ENCODE peak calls at places on chromosomes 7 and 10, in six cellular contexts. One of them, this sample, is unnamed.

GRCh38 chr7:44103941-44104879 is at the start of gene AEBP1:
- DNase-seq in GM12865: no peak
- DNase-seq in endothelial cell: peak
- DNase-seq in mesothelial cell of epicardium: no peak
- DNase-seq in cardiac muscle cell: peak
- DNase-seq in WTC11: peak
- DNase-seq in this sample: no peak

GRCh38 chr10:89301231-89301630 is 615 bp upstream of the IFIT2 start:
- DNase-seq in GM12865: peak
- DNase-seq in endothelial cell: no peak
- DNase-seq in mesothelial cell of epicardium: no peak
- DNase-seq in cardiac muscle cell: peak
- DNase-seq in WTC11: no peak
- DNase-seq in this sample: no peak

GRCh38 chr7:25122373-25122772 is 2.7 kb downstream of the CYCS start:
- DNase-seq in WTC11: no peak
- DNase-seq in cardiac muscle cell: no peak
- DNase-seq in endothelial cell: no peak
- DNase-seq in mesothelial cell of epicardium: no peak
- DNase-seq in GM12865: no peak
- DNase-seq in this sample: no peak

GRCh38 chr10:5996696-5997095 is 19.4 kb upstream of the IL15RA start:
- DNase-seq in GM12865: no peak
- DNase-seq in cardiac muscle cell: no peak
- DNase-seq in endothelial cell: no peak
- DNase-seq in mesothelial cell of epicardium: no peak
- DNase-seq in WTC11: no peak
- DNase-seq in this sample: no peak

GRCh38 chr7:155813791-155814568 is 1.7 kb upstream of the SHH start:
- DNase-seq in WTC11: no peak
- DNase-seq in cardiac muscle cell: no peak
- DNase-seq in endothelial cell: no peak
- DNase-seq in GM12865: no peak
- DNase-seq in mesothelial cell of epicardium: no peak
- DNase-seq in this sample: no peak

GRCh38 chr7:104652434-104652833 is 324.0 kb downstream of the LHFPL3 start:
- DNase-seq in WTC11: no peak
- DNase-seq in GM12865: no peak
- DNase-seq in endothelial cell: no peak
- DNase-seq in mesothelial cell of epicardium: no peak
- DNase-seq in cardiac muscle cell: no peak
- DNase-seq in this sample: no peak

GRCh38 chr7:46352335-46352954 is 431.4 kb upstream of the IGFBP3 start:
- DNase-seq in endothelial cell: peak
- DNase-seq in WTC11: peak
- DNase-seq in mesothelial cell of epicardium: peak
- DNase-seq in cardiac muscle cell: peak
- DNase-seq in GM12865: peak
- DNase-seq in this sample: no peak

GRCh38 chr10:13990392-13990805 is 340.3 kb downstream of the FRMD4A start:
- DNase-seq in cardiac muscle cell: peak
- DNase-seq in GM12865: no peak
- DNase-seq in WTC11: no peak
- DNase-seq in endothelial cell: peak
- DNase-seq in mesothelial cell of epicardium: no peak
- DNase-seq in this sample: no peak

GRCh38 chr10:84296071-84296981 is 32.1 kb upstream of the CCSER2 start:
- DNase-seq in endothelial cell: peak
- DNase-seq in WTC11: peak
- DNase-seq in cardiac muscle cell: peak
- DNase-seq in GM12865: no peak
- DNase-seq in mesothelial cell of epicardium: no peak
- DNase-seq in this sample: no peak

GRCh38 chr7:29270979-29271658 is 76.5 kb downstream of the CHN2 start:
- DNase-seq in cardiac muscle cell: peak
- DNase-seq in GM12865: no peak
- DNase-seq in endothelial cell: no peak
- DNase-seq in WTC11: no peak
- DNase-seq in mesothelial cell of epicardium: no peak
- DNase-seq in this sample: no peak

GRCh38 chr7:123115331-123115730 is 84.4 kb downstream of the SLC13A1 start:
- DNase-seq in cardiac muscle cell: no peak
- DNase-seq in mesothelial cell of epicardium: no peak
- DNase-seq in GM12865: no peak
- DNase-seq in endothelial cell: no peak
- DNase-seq in WTC11: no peak
- DNase-seq in this sample: no peak

GRCh38 chr7:23490357-23491131 is 20.3 kb upstream of the IGF2BP3 start:
- DNase-seq in WTC11: peak
- DNase-seq in cardiac muscle cell: peak
- DNase-seq in endothelial cell: peak
- DNase-seq in GM12865: peak
- DNase-seq in mesothelial cell of epicardium: no peak
- DNase-seq in this sample: no peak

GRCh38 chr10:90591629-90592028 is 266.2 kb downstream of the HTR7 start:
- DNase-seq in cardiac muscle cell: no peak
- DNase-seq in endothelial cell: no peak
- DNase-seq in GM12865: no peak
- DNase-seq in mesothelial cell of epicardium: no peak
- DNase-seq in WTC11: no peak
- DNase-seq in this sample: no peak

GRCh38 chr10:78570633-78571032 is 498.1 kb upstream of the ZMIZ1 start:
- DNase-seq in WTC11: no peak
- DNase-seq in mesothelial cell of epicardium: no peak
- DNase-seq in cardiac muscle cell: no peak
- DNase-seq in endothelial cell: no peak
- DNase-seq in GM12865: no peak
- DNase-seq in this sample: no peak

GRCh38 chr7:114931656-114932011 is 9.7 kb downstream of the MDFIC start:
- DNase-seq in WTC11: no peak
- DNase-seq in cardiac muscle cell: no peak
- DNase-seq in GM12865: peak
- DNase-seq in endothelial cell: no peak
- DNase-seq in mesothelial cell of epicardium: no peak
- DNase-seq in this sample: no peak

GRCh38 chr10:102773986-102774385 is 30.2 kb downstream of the WBP1L start:
- DNase-seq in endothelial cell: no peak
- DNase-seq in WTC11: no peak
- DNase-seq in cardiac muscle cell: peak
- DNase-seq in mesothelial cell of epicardium: no peak
- DNase-seq in GM12865: peak
- DNase-seq in this sample: no peak

GRCh38 chr7:43650457-43651052 is 67.6 kb downstream of the STK17A start:
- DNase-seq in endothelial cell: no peak
- DNase-seq in cardiac muscle cell: peak
- DNase-seq in mesothelial cell of epicardium: no peak
- DNase-seq in WTC11: no peak
- DNase-seq in GM12865: peak
- DNase-seq in this sample: no peak

GRCh38 chr10:129513312-129513711 is 46.3 kb downstream of the MGMT start:
- DNase-seq in cardiac muscle cell: no peak
- DNase-seq in mesothelial cell of epicardium: no peak
- DNase-seq in WTC11: peak
- DNase-seq in GM12865: no peak
- DNase-seq in endothelial cell: no peak
- DNase-seq in this sample: no peak
- TF ChIP-seq CTCF in cardiac muscle cell: no peak
- TF ChIP-seq CTCF in mesothelial cell of epicardium: no peak
- TF ChIP-seq CTCF in WTC11: no peak
- TF ChIP-seq CTCF in GM12865: no peak
- TF ChIP-seq CTCF in endothelial cell: no peak
- TF ChIP-seq CTCF in this sample: no peak

GRCh38 chr10:120805014-120805805 is 46.0 kb upstream of the WDR11 start:
- DNase-seq in WTC11: no peak
- DNase-seq in endothelial cell: no peak
- DNase-seq in mesothelial cell of epicardium: no peak
- DNase-seq in GM12865: no peak
- DNase-seq in cardiac muscle cell: no peak
- DNase-seq in this sample: no peak
- TF ChIP-seq CTCF in WTC11: no peak
- TF ChIP-seq CTCF in endothelial cell: no peak
- TF ChIP-seq CTCF in mesothelial cell of epicardium: no peak
- TF ChIP-seq CTCF in GM12865: peak
- TF ChIP-seq CTCF in cardiac muscle cell: no peak
- TF ChIP-seq CTCF in this sample: no peak

DNA sequence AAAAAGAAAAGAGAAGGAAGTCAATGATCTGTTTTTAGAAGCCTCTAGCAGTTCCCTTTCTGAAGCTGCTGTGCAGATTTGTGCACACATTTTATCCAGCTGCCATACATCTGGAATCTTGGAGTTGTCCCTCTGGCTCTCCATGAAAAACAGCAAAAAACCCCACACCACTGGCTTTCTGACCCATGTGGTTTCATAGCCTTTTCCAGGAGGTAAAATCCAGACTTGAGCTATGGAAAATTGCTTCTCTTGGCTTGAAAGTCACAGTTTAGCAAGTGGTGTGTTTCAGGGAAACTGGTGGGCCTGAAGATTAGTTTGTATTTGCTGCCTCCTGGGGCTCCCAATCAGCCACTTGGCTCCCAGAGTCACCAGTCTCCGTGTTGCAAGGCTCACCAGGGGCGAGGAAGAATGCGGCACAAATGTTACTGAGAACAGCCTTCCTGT is 50.2 kb upstream of the ADRB1 start:
- DNase-seq in mesothelial cell of epicardium: no peak
- DNase-seq in WTC11: no peak
- DNase-seq in cardiac muscle cell: peak
- DNase-seq in endothelial cell: no peak
- DNase-seq in GM12865: no peak
- DNase-seq in this sample: no peak
- TF ChIP-seq CTCF in mesothelial cell of epicardium: no peak
- TF ChIP-seq CTCF in WTC11: no peak
- TF ChIP-seq CTCF in cardiac muscle cell: no peak
- TF ChIP-seq CTCF in endothelial cell: no peak
- TF ChIP-seq CTCF in GM12865: no peak
- TF ChIP-seq CTCF in this sample: no peak

GRCh38 chr7:151091431-151091830 is 5.2 kb downstream of the AGAP3 start:
- DNase-seq in mesothelial cell of epicardium: no peak
- DNase-seq in WTC11: peak
- DNase-seq in endothelial cell: peak
- DNase-seq in cardiac muscle cell: no peak
- DNase-seq in GM12865: peak
- DNase-seq in this sample: no peak
- TF ChIP-seq CTCF in mesothelial cell of epicardium: no peak
- TF ChIP-seq CTCF in WTC11: peak
- TF ChIP-seq CTCF in endothelial cell: peak
- TF ChIP-seq CTCF in cardiac muscle cell: peak
- TF ChIP-seq CTCF in GM12865: peak
- TF ChIP-seq CTCF in this sample: peak

GRCh38 chr7:49638166-49638565 is 135.3 kb upstream of the VWC2 start:
- DNase-seq in GM12865: peak
- DNase-seq in cardiac muscle cell: no peak
- DNase-seq in WTC11: peak
- DNase-seq in mesothelial cell of epicardium: no peak
- DNase-seq in endothelial cell: no peak
- DNase-seq in this sample: no peak
- TF ChIP-seq CTCF in GM12865: peak
- TF ChIP-seq CTCF in cardiac muscle cell: no peak
- TF ChIP-seq CTCF in WTC11: peak
- TF ChIP-seq CTCF in mesothelial cell of epicardium: no peak
- TF ChIP-seq CTCF in endothelial cell: peak
- TF ChIP-seq CTCF in this sample: no peak

DNA sequence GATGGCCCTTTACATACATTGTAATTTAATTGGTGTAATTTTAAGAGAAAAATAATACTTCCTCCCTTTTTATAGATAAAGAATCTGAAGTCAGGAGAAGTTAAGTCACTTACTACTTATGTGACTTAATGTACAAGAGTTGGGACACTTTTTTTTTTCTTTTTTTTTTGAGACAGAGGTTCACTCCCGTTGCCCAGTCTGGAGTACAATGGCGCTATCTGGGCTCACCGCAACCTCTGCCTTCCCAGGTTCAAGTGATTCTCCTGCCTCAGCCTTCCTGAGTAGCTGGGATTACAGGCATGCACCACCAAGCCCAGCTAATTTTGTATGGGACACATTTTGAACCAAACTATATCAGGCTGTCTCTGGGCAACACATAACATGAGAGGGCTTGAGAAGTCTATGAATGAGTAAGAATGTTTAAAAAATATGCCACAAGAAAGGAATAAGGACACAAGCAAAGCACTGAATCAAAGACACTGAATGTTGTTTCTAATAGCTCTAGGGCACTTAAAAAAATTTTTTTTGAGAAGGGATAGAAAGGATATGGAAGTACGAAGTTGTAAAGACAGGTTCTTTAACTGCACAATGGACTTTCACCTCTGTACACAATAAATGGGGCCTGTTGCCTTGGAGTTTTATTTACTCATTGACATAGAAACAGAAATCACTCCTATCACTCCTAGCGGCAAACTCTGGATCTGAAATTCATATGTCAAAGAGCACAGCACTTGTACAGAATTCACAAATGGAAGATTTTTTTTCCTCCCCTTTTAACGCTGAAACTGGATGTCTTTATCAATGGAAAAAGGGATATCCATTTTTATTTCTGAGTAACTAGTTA is 18.5 kb downstream of the NT5C3A start:
- DNase-seq in WTC11: no peak
- DNase-seq in mesothelial cell of epicardium: no peak
- DNase-seq in GM12865: no peak
- DNase-seq in cardiac muscle cell: peak
- DNase-seq in endothelial cell: no peak
- DNase-seq in this sample: no peak
- TF ChIP-seq CTCF in WTC11: no peak
- TF ChIP-seq CTCF in mesothelial cell of epicardium: no peak
- TF ChIP-seq CTCF in GM12865: no peak
- TF ChIP-seq CTCF in cardiac muscle cell: no peak
- TF ChIP-seq CTCF in endothelial cell: no peak
- TF ChIP-seq CTCF in this sample: peak

GRCh38 chr10:30079423-30079822 is 20.0 kb upstream of the JCAD start:
- DNase-seq in endothelial cell: no peak
- DNase-seq in WTC11: no peak
- DNase-seq in mesothelial cell of epicardium: no peak
- DNase-seq in GM12865: no peak
- DNase-seq in cardiac muscle cell: no peak
- DNase-seq in this sample: no peak
- TF ChIP-seq CTCF in endothelial cell: no peak
- TF ChIP-seq CTCF in WTC11: no peak
- TF ChIP-seq CTCF in mesothelial cell of epicardium: no peak
- TF ChIP-seq CTCF in GM12865: no peak
- TF ChIP-seq CTCF in cardiac muscle cell: no peak
- TF ChIP-seq CTCF in this sample: no peak